ENCODE peak calls at places on chromosomes 7 and 10, in nine cellular contexts. Z is fibroblast of villous mesenchyme, F is coronary artery, I is mesothelial cell of epicardium, B is K562, A is GM13977, W is neural crest cell, N is stomach, R is astrocyte. V is an unnamed sample.

GRCh38 chr10:88792656-88793055 is 9.9 kb upstream of the LIPM start:
- DNase-seq in Z (peak; percentile 75), F (no peak), I (no peak), B (no peak), A (no peak), W (no peak), N (no peak), R (peak; percentile 69), V (no peak)

GRCh38 chr10:80496555-80497172 is 41.0 kb upstream of the SH2D4B start:
- DNase-seq in Z (no peak), F (no peak), I (no peak), B (no peak), A (no peak), W (no peak), N (no peak), R (no peak), V (no peak)

GRCh38 chr7:5525271-5526189 is 101.9 kb upstream of the TNRC18 start:
- DNase-seq in Z (peak; percentile 65), F (no peak), I (no peak), B (no peak), A (peak; percentile 30), W (no peak), N (peak; percentile 40), R (no peak), V (no peak)

GRCh38 chr10:116716381-116716780 is 26.0 kb downstream of the HSPA12A start:
- DNase-seq in Z (no peak), F (no peak), I (no peak), B (no peak), A (no peak), W (no peak), N (no peak), R (no peak), V (no peak)

GRCh38 chr10:123133511-123133910 is 2.3 kb upstream of the HMX3 start:
- DNase-seq in Z (no peak), F (no peak), I (no peak), B (no peak), A (no peak), W (no peak), N (no peak), R (no peak), V (no peak)

GRCh38 chr10:608331-609265 is 80.9 kb downstream of the DIP2C start:
- DNase-seq in Z (no peak), F (no peak), I (no peak), B (no peak), A (no peak), W (no peak), N (no peak), R (no peak), V (no peak)

GRCh38 chr10:104441601-104442000 is 88.0 kb downstream of the CFAP58 start:
- DNase-seq in Z (peak; percentile 61), F (no peak), I (no peak), B (no peak), A (no peak), W (no peak), N (no peak), R (peak; percentile 98), V (no peak)

GRCh38 chr7:140609646-140610045 is 31.0 kb downstream of the DENND2A start:
- DNase-seq in Z (no peak), F (no peak), I (no peak), B (no peak), A (no peak), W (no peak), N (no peak), R (peak; percentile 90), V (no peak)

GRCh38 chr10:98489561-98490481 is 43.1 kb upstream of the HPS1 start:
- DNase-seq in Z (no peak), F (no peak), I (no peak), B (no peak), A (no peak), W (no peak), N (no peak), R (no peak), V (no peak)

GRCh38 chr10:6418167-6418566 is 161.9 kb downstream of the PRKCQ start:
- DNase-seq in Z (no peak), F (no peak), I (no peak), B (no peak), A (no peak), W (no peak), N (no peak), R (no peak), V (no peak)

GRCh38 chr7:4807708-4808420 is 32.4 kb downstream of the AP5Z1 start:
- DNase-seq in Z (no peak), F (no peak), I (no peak), B (no peak), A (no peak), W (no peak), N (no peak), R (no peak), V (no peak)

GRCh38 chr10:33524966-33525365 is 190.5 kb upstream of the NRP1 start:
- DNase-seq in Z (peak; percentile 55), F (no peak), I (no peak), B (no peak), A (no peak), W (no peak), N (no peak), R (peak; percentile 56), V (no peak)

GRCh38 chr10:78865518-78865835 is 203.3 kb upstream of the ZMIZ1 start:
- DNase-seq in Z (no peak), F (peak; percentile 68), I (no peak), B (no peak), A (no peak), W (no peak), N (peak; percentile 35), R (peak; percentile 21), V (no peak)

GRCh38 chr7:151725844-151726770 is 150.8 kb downstream of the PRKAG2 start:
- DNase-seq in Z (no peak), F (no peak), I (no peak), B (no peak), A (no peak), W (no peak), N (no peak), R (no peak), V (no peak)

GRCh38 chr7:88306590-88307048 is at the start of gene STEAP4:
- DNase-seq in Z (peak; percentile 72), F (peak; percentile 77), I (peak; percentile 61), B (no peak), A (no peak), W (peak; percentile 8), N (peak; percentile 81), R (peak; percentile 44), V (peak; percentile 70)

GRCh38 chr7:128322040-128322643 is 21.6 kb downstream of the RBM28 start:
- DNase-seq in Z (peak; percentile 49), F (no peak), I (no peak), B (no peak), A (no peak), W (no peak), N (no peak), R (peak; percentile 28), V (no peak)

GRCh38 chr10:83871486-83872081 is 267.7 kb upstream of the GHITM start:
- DNase-seq in Z (peak; percentile 44), F (no peak), I (peak; percentile 86), B (peak; percentile 82), A (peak; percentile 60), W (peak; percentile 80), N (peak; percentile 73), R (peak; percentile 18), V (peak; percentile 81)

GRCh38 chr10:91298224-91298862 is 77.9 kb downstream of the PCGF5 start:
- DNase-seq in Z (peak; percentile 76), F (no peak), I (peak; percentile 88), B (peak; percentile 74), A (peak; percentile 80), W (peak; percentile 79), N (peak; percentile 66), R (peak; percentile 74), V (peak; percentile 83)

GRCh38 chr10:31749981-31750850 is 178.4 kb downstream of the ARHGAP12 start:
- DNase-seq in Z (peak; percentile 21), F (no peak), I (peak; percentile 53), B (no peak), A (no peak), W (no peak), N (no peak), R (peak; percentile 37), V (no peak)

GRCh38 chr7:144074374-144074773 is 4.8 kb downstream of the OR2A25 start:
- DNase-seq in Z (no peak), F (no peak), I (no peak), B (no peak), A (no peak), W (no peak), N (no peak), R (no peak), V (no peak)

DNA sequence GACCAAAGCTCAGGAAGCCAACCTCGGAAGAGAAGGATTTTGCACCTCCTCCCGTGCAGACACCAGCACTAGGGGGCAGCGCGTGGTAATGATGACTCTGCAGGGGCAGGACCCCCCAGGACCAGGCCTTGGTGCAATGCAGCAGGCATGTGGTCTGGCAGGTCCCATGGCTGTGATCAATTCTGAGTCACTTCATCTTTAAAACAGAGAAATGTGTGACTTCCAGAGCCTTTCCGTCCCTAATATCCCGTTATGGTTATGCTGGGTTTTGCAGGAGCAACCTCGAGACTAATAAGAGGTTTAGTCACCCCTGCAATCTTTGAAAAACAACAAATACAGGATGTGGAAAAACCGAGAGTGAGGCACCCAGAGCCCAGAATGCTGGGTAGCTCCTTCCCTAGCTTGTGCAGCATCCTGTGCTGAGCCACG is 30.2 kb upstream of the GJD4 start:
- DNase-seq in Z (peak; percentile 12), F (no peak), I (no peak), B (peak; percentile 33), A (no peak), W (no peak), N (no peak), R (peak; percentile 96), V (peak; percentile 28)
- TF ChIP-seq CTCF in Z (peak; percentile 27), F (no peak), I (no peak), B (peak; percentile 32), A (no peak), W (no peak), N (no peak), R (peak; percentile 32), V (peak; percentile 26)

GRCh38 chr10:2920638-2921037 is 146.7 kb upstream of the PFKP start:
- DNase-seq in Z (no peak), F (no peak), I (no peak), B (no peak), A (no peak), W (no peak), N (no peak), R (no peak), V (no peak)
- TF ChIP-seq CTCF in Z (no peak), F (no peak), I (no peak), B (no peak), A (no peak), W (no peak), N (no peak), R (no peak), V (no peak)

GRCh38 chr10:8873310-8873709 is 818.8 kb downstream of the GATA3 start:
- DNase-seq in Z (no peak), F (no peak), I (no peak), B (no peak), A (no peak), W (no peak), N (no peak), R (peak; percentile 3), V (no peak)
- TF ChIP-seq CTCF in Z (no peak), F (no peak), I (peak; percentile 27), B (no peak), A (no peak), W (peak; percentile 56), N (no peak), R (no peak), V (no peak)

GRCh38 chr7:29243777-29244655 is 49.4 kb downstream of the CHN2 start:
- DNase-seq in Z (no peak), F (no peak), I (no peak), B (peak; percentile 33), A (no peak), W (no peak), N (no peak), R (no peak), V (no peak)
- TF ChIP-seq CTCF in Z (peak; percentile 18), F (no peak), I (no peak), B (peak; percentile 20), A (no peak), W (peak; percentile 20), N (no peak), R (no peak), V (no peak)

GRCh38 chr10:10785627-10786333 is 231.9 kb upstream of the CELF2 start:
- DNase-seq in Z (peak; percentile 61), F (no peak), I (no peak), B (no peak), A (no peak), W (no peak), N (no peak), R (peak; percentile 67), V (no peak)
- TF ChIP-seq CTCF in Z (no peak), F (no peak), I (no peak), B (no peak), A (no peak), W (no peak), N (no peak), R (no peak), V (no peak)